ENCODE peak calls at places on chromosome 1, in eight cellular contexts. P, L, V, H, Q, O, C and Z are unnamed samples.

GRCh38 chr1:44707112-44707881 is 23.7 kb downstream of the RNU5D-1 start:
- DNase-seq in P (no peak), L (no peak), V (no peak), H (no peak), Q (no peak), O (peak), C (no peak), Z (no peak)

GRCh38 chr1:64173300-64173940 is 30.0 kb upstream of the UBE2U start:
- DNase-seq in P (no peak), L (no peak), V (no peak), H (no peak), Q (no peak), O (no peak), C (no peak), Z (no peak)

GRCh38 chr1:158045639-158046038 is 52.2 kb downstream of the KIRREL1 start:
- DNase-seq in P (no peak), L (no peak), V (no peak), H (no peak), Q (no peak), O (peak), C (peak), Z (no peak)

GRCh38 chr1:87334351-87335174 is 5.9 kb downstream of the LMO4 start:
- DNase-seq in P (no peak), L (peak), V (no peak), H (no peak), Q (no peak), O (peak), C (no peak), Z (peak)

GRCh38 chr1:13830616-13831280 is 130.8 kb downstream of the PRDM2 start:
- DNase-seq in P (no peak), L (no peak), V (no peak), H (no peak), Q (no peak), O (no peak), C (no peak), Z (no peak)

GRCh38 chr1:24803220-24803619 is 58.0 kb downstream of the CLIC4 start:
- DNase-seq in P (no peak), L (no peak), V (no peak), H (no peak), Q (no peak), O (no peak), C (no peak), Z (no peak)

GRCh38 chr1:199067483-199067882 is 428.6 kb downstream of the PTPRC start:
- DNase-seq in P (no peak), L (no peak), V (no peak), H (no peak), Q (no peak), O (no peak), C (no peak), Z (peak)

GRCh38 chr1:206106328-206107167 is 10.6 kb downstream of the AVPR1B start:
- DNase-seq in P (peak), L (peak), V (peak), H (peak), Q (peak), O (peak), C (peak), Z (peak)

GRCh38 chr1:12275370-12275769 is 45.5 kb downstream of the VPS13D start:
- DNase-seq in P (peak), L (peak), V (peak), H (no peak), Q (peak), O (peak), C (peak), Z (no peak)